ENCODE peak calls at places on chromosomes 12 and 14, in six cellular contexts. One of them, this sample, is unnamed.

GRCh38 chr14:21205678-21206581 is 50.1 kb upstream of the OR5AU1 start:
- DNase-seq in MM.1S: no peak
- DNase-seq in T-cell: no peak
- DNase-seq in posterior cingulate gyrus: no peak
- DNase-seq in stomach: no peak
- DNase-seq in endothelial cell: no peak
- DNase-seq in this sample: no peak

GRCh38 chr12:121811434-121812319 is 7.9 kb downstream of the SETD1B start:
- DNase-seq in MM.1S: peak
- DNase-seq in T-cell: peak
- DNase-seq in posterior cingulate gyrus: peak
- DNase-seq in stomach: peak
- DNase-seq in endothelial cell: peak
- DNase-seq in this sample: no peak

GRCh38 chr12:68237523-68238070 is 12.0 kb upstream of the IL26 start:
- DNase-seq in MM.1S: no peak
- DNase-seq in T-cell: no peak
- DNase-seq in posterior cingulate gyrus: no peak
- DNase-seq in stomach: no peak
- DNase-seq in endothelial cell: no peak
- DNase-seq in this sample: no peak

GRCh38 chr14:98103705-98104104 is 1168.3 kb downstream of the BCL11B start:
- DNase-seq in MM.1S: no peak
- DNase-seq in T-cell: peak
- DNase-seq in posterior cingulate gyrus: no peak
- DNase-seq in stomach: no peak
- DNase-seq in endothelial cell: no peak
- DNase-seq in this sample: no peak

GRCh38 chr14:68232643-68233055 is 413.1 kb downstream of the RAD51B start:
- DNase-seq in MM.1S: peak
- DNase-seq in T-cell: no peak
- DNase-seq in posterior cingulate gyrus: no peak
- DNase-seq in stomach: peak
- DNase-seq in endothelial cell: no peak
- DNase-seq in this sample: no peak

GRCh38 chr12:82595946-82596345 is 90.8 kb upstream of the TMTC2 start:
- DNase-seq in MM.1S: no peak
- DNase-seq in T-cell: no peak
- DNase-seq in posterior cingulate gyrus: no peak
- DNase-seq in stomach: no peak
- DNase-seq in endothelial cell: no peak
- DNase-seq in this sample: no peak

GRCh38 chr14:95614335-95614734 is 71.9 kb upstream of the TCL1B start:
- DNase-seq in MM.1S: no peak
- DNase-seq in T-cell: no peak
- DNase-seq in posterior cingulate gyrus: no peak
- DNase-seq in stomach: no peak
- DNase-seq in endothelial cell: no peak
- DNase-seq in this sample: no peak

GRCh38 chr14:63468273-63468672 is 74.9 kb downstream of the PPP2R5E start:
- DNase-seq in MM.1S: no peak
- DNase-seq in T-cell: no peak
- DNase-seq in posterior cingulate gyrus: no peak
- DNase-seq in stomach: no peak
- DNase-seq in endothelial cell: no peak
- DNase-seq in this sample: no peak

GRCh38 chr12:108214046-108214445 is 85.0 kb downstream of the WSCD2 start:
- DNase-seq in MM.1S: no peak
- DNase-seq in T-cell: no peak
- DNase-seq in posterior cingulate gyrus: no peak
- DNase-seq in stomach: no peak
- DNase-seq in endothelial cell: no peak
- DNase-seq in this sample: no peak

GRCh38 chr14:97107070-97107469 is 309.9 kb downstream of the VRK1 start:
- DNase-seq in MM.1S: no peak
- DNase-seq in T-cell: no peak
- DNase-seq in posterior cingulate gyrus: no peak
- DNase-seq in stomach: no peak
- DNase-seq in endothelial cell: no peak
- DNase-seq in this sample: no peak

GRCh38 chr14:88605594-88605993 is 42.8 kb downstream of the ZC3H14 start:
- DNase-seq in MM.1S: no peak
- DNase-seq in T-cell: no peak
- DNase-seq in posterior cingulate gyrus: no peak
- DNase-seq in stomach: no peak
- DNase-seq in endothelial cell: no peak
- DNase-seq in this sample: no peak

GRCh38 chr14:98623806-98624430 is 648.1 kb downstream of the BCL11B start:
- DNase-seq in MM.1S: no peak
- DNase-seq in T-cell: no peak
- DNase-seq in posterior cingulate gyrus: no peak
- DNase-seq in stomach: no peak
- DNase-seq in endothelial cell: no peak
- DNase-seq in this sample: no peak

GRCh38 chr12:38490941-38491340 is 174.4 kb downstream of the ALG10B start:
- DNase-seq in MM.1S: no peak
- DNase-seq in T-cell: no peak
- DNase-seq in posterior cingulate gyrus: no peak
- DNase-seq in stomach: no peak
- DNase-seq in endothelial cell: no peak
- DNase-seq in this sample: no peak

GRCh38 chr12:55932546-55932919 is 1.6 kb downstream of the DGKA start:
- DNase-seq in MM.1S: no peak
- DNase-seq in T-cell: peak
- DNase-seq in posterior cingulate gyrus: no peak
- DNase-seq in stomach: no peak
- DNase-seq in endothelial cell: no peak
- DNase-seq in this sample: no peak

GRCh38 chr12:45543887-45544286 is 185.6 kb upstream of the ARID2 start:
- DNase-seq in MM.1S: peak
- DNase-seq in T-cell: peak
- DNase-seq in posterior cingulate gyrus: no peak
- DNase-seq in stomach: peak
- DNase-seq in endothelial cell: peak
- DNase-seq in this sample: peak

GRCh38 chr14:100612879-100613455 is 25.8 kb upstream of the BEGAIN start:
- DNase-seq in MM.1S: no peak
- DNase-seq in T-cell: no peak
- DNase-seq in posterior cingulate gyrus: no peak
- DNase-seq in stomach: no peak
- DNase-seq in endothelial cell: no peak
- DNase-seq in this sample: no peak

GRCh38 chr12:98227162-98227561 is 288.2 kb upstream of the TMPO start:
- DNase-seq in MM.1S: no peak
- DNase-seq in T-cell: no peak
- DNase-seq in posterior cingulate gyrus: no peak
- DNase-seq in stomach: no peak
- DNase-seq in endothelial cell: no peak
- DNase-seq in this sample: no peak

GRCh38 chr12:61538951-61539350 is 721.3 kb upstream of the USP15 start:
- DNase-seq in MM.1S: peak
- DNase-seq in T-cell: no peak
- DNase-seq in posterior cingulate gyrus: no peak
- DNase-seq in stomach: no peak
- DNase-seq in endothelial cell: peak
- DNase-seq in this sample: no peak

GRCh38 chr12:64737539-64737938 is 21.7 kb downstream of the GNS start:
- DNase-seq in MM.1S: peak
- DNase-seq in T-cell: no peak
- DNase-seq in posterior cingulate gyrus: no peak
- DNase-seq in stomach: no peak
- DNase-seq in endothelial cell: no peak
- DNase-seq in this sample: no peak

GRCh38 chr12:114319422-114319821 is 86.5 kb downstream of the TBX5 start:
- DNase-seq in MM.1S: no peak
- DNase-seq in T-cell: no peak
- DNase-seq in posterior cingulate gyrus: peak
- DNase-seq in stomach: no peak
- DNase-seq in endothelial cell: no peak
- DNase-seq in this sample: no peak

GRCh38 chr12:12812605-12813119 is 484 bp upstream of the DDX47 start:
- DNase-seq in MM.1S: no peak
- DNase-seq in T-cell: no peak
- DNase-seq in posterior cingulate gyrus: no peak
- DNase-seq in stomach: no peak
- DNase-seq in endothelial cell: no peak
- DNase-seq in this sample: no peak

GRCh38 chr14:68147331-68147730 is 327.8 kb downstream of the RAD51B start:
- DNase-seq in MM.1S: no peak
- DNase-seq in T-cell: no peak
- DNase-seq in posterior cingulate gyrus: no peak
- DNase-seq in stomach: no peak
- DNase-seq in endothelial cell: no peak
- DNase-seq in this sample: no peak

GRCh38 chr12:127300753-127301152 is 966.2 kb upstream of the TMEM132C start:
- DNase-seq in MM.1S: no peak
- DNase-seq in T-cell: no peak
- DNase-seq in posterior cingulate gyrus: no peak
- DNase-seq in stomach: no peak
- DNase-seq in endothelial cell: no peak
- DNase-seq in this sample: no peak

GRCh38 chr14:100422556-100423420 is 99.6 kb downstream of the SLC25A47 start:
- DNase-seq in MM.1S: no peak
- DNase-seq in T-cell: no peak
- DNase-seq in posterior cingulate gyrus: no peak
- DNase-seq in stomach: no peak
- DNase-seq in endothelial cell: no peak
- DNase-seq in this sample: no peak

GRCh38 chr14:84144166-84144565 is 1385.8 kb upstream of the FLRT2 start:
- DNase-seq in MM.1S: no peak
- DNase-seq in T-cell: no peak
- DNase-seq in posterior cingulate gyrus: no peak
- DNase-seq in stomach: no peak
- DNase-seq in endothelial cell: no peak
- DNase-seq in this sample: no peak

GRCh38 chr14:22002860-22003284 is 329.3 kb upstream of the OR4E1 start:
- DNase-seq in MM.1S: peak
- DNase-seq in T-cell: peak
- DNase-seq in posterior cingulate gyrus: no peak
- DNase-seq in stomach: no peak
- DNase-seq in endothelial cell: peak
- DNase-seq in this sample: peak

GRCh38 chr12:63068857-63069442 is 82.1 kb downstream of the AVPR1A start:
- DNase-seq in MM.1S: peak
- DNase-seq in T-cell: no peak
- DNase-seq in posterior cingulate gyrus: no peak
- DNase-seq in stomach: no peak
- DNase-seq in endothelial cell: peak
- DNase-seq in this sample: no peak

This sample was measured in iPS DF 19.7.